ENCODE peak calls at places on chromosome 15, in nine cellular contexts. P, N, F, Y, L, O, W, Q and G are unnamed samples.

GRCh38 chr15:82737975-82738374 is 28.3 kb upstream of the AP3B2 start:
- DNase-seq in P (no peak), L (no peak), O (peak; percentile 15), W (no peak), F (no peak), Y (no peak), N (no peak), Q (peak; percentile 17), G (no peak)

GRCh38 chr15:39455502-39455991 is 125.3 kb upstream of the THBS1 start:
- DNase-seq in N (no peak), F (no peak), O (no peak), P (peak; percentile 46), L (no peak), W (no peak), Y (no peak), Q (peak; percentile 64), G (peak; percentile 9)

GRCh38 chr15:27398631-27399030 is 427.6 kb downstream of the GABRG3 start:
- DNase-seq in Y (no peak), N (no peak), P (no peak), W (no peak), Q (peak; percentile 23), O (no peak), F (no peak), L (no peak), G (no peak)

GRCh38 chr15:67822537-67823370 is 2.6 kb upstream of the SKOR1 start:
- DNase-seq in N (no peak), O (no peak), Y (no peak), F (no peak), L (no peak), Q (no peak), P (no peak), W (no peak), G (no peak)

GRCh38 chr15:77696006-77696631 is 63.4 kb upstream of the LINGO1 start:
- DNase-seq in F (no peak), Q (no peak), O (peak; percentile 13), W (no peak), N (no peak), L (peak; percentile 26), P (no peak), Y (no peak), G (no peak)

GRCh38 chr15:61660579-61660978 is 399.7 kb downstream of the VPS13C start:
- DNase-seq in W (no peak), O (no peak), F (no peak), Y (no peak), L (no peak), Q (no peak), P (no peak), N (no peak), G (no peak)

GRCh38 chr15:80404057-80404718 is at the start of gene ARNT2:
- DNase-seq in L (peak; percentile 42), O (no peak), P (no peak), Q (no peak), F (no peak), W (no peak), N (peak; percentile 16), Y (no peak), G (no peak)

GRCh38 chr15:77497108-77497737 is 76.5 kb downstream of the HMG20A start:
- DNase-seq in P (no peak), N (peak; percentile 84), O (peak; percentile 57), L (peak; percentile 79), Q (no peak), F (no peak), W (no peak), Y (no peak), G (no peak)

GRCh38 chr15:80590772-80591355 is 104.2 kb upstream of the ABHD17C start:
- DNase-seq in Y (no peak), W (no peak), O (no peak), F (no peak), P (no peak), L (no peak), N (no peak), Q (no peak), G (no peak)

GRCh38 chr15:63048986-63049665 is 6.6 kb downstream of the TPM1 start:
- DNase-seq in P (peak; percentile 64), O (no peak), Y (no peak), F (peak; percentile 12), N (peak; percentile 53), Q (peak; percentile 55), W (no peak), L (peak; percentile 59), G (peak; percentile 67)

GRCh38 chr15:26682765-26683164 is 90.1 kb downstream of the GABRB3 start:
- DNase-seq in O (no peak), W (no peak), P (no peak), Y (no peak), F (no peak), Q (no peak), L (no peak), N (no peak), G (no peak)

GRCh38 chr15:75235051-75235673 is 23.0 kb upstream of the GOLGA6C start:
- DNase-seq in Y (no peak), L (no peak), O (no peak), F (no peak), Q (no peak), P (no peak), W (no peak), N (no peak), G (no peak)

GRCh38 chr15:70348581-70349344 is 251.0 kb upstream of the TLE3 start:
- DNase-seq in W (no peak), Y (no peak), N (no peak), O (no peak), P (no peak), F (no peak), Q (peak; percentile 74), L (peak; percentile 44), G (no peak)

GRCh38 chr15:93121089-93121488 is 32.1 kb upstream of the RGMA start:
- DNase-seq in L (no peak), Q (no peak), N (no peak), F (no peak), P (no peak), O (no peak), W (no peak), Y (peak; percentile 7), G (no peak)

GRCh38 chr15:62617741-62618140 is 424.8 kb upstream of the TPM1 start:
- DNase-seq in F (no peak), Q (no peak), P (no peak), O (no peak), L (no peak), Y (no peak), N (no peak), W (no peak), G (no peak)

GRCh38 chr15:45454825-45455224 is 67.7 kb downstream of the SLC30A4 start:
- DNase-seq in O (peak; percentile 94), F (peak; percentile 63), N (peak; percentile 53), L (peak; percentile 59), P (peak; percentile 81), W (peak; percentile 53), Q (peak; percentile 95), Y (no peak), G (peak; percentile 82)

GRCh38 chr15:70523192-70523591 is 240.2 kb downstream of the UACA start:
- DNase-seq in L (no peak), F (no peak), Y (no peak), O (no peak), Q (no peak), P (no peak), N (no peak), W (no peak), G (no peak)

GRCh38 chr15:32729700-32730099 is 11.9 kb downstream of the GREM1 start:
- DNase-seq in F (no peak), N (no peak), O (no peak), P (no peak), Q (no peak), L (no peak), Y (no peak), W (no peak), G (no peak)

GRCh38 chr15:54681578-54681977 is 515.2 kb downstream of the RSL24D1 start:
- DNase-seq in Y (no peak), W (no peak), O (no peak), P (no peak), N (no peak), F (no peak), L (no peak), Q (no peak), G (no peak)

GRCh38 chr15:43514241-43515057 is 3.0 kb upstream of the MAP1A start:
- DNase-seq in Q (no peak), F (no peak), N (peak; percentile 76), P (peak; percentile 35), O (no peak), Y (no peak), L (peak; percentile 59), W (no peak), G (no peak)

GRCh38 chr15:95368211-95368610 is 962.3 kb upstream of the NR2F2 start:
- DNase-seq in F (no peak), O (no peak), Y (no peak), W (no peak), N (peak; percentile 11), Q (no peak), L (peak; percentile 32), P (no peak), G (no peak)

GRCh38 chr15:63843901-63844317 is 10.2 kb upstream of the HERC1 start:
- DNase-seq in Y (no peak), F (no peak), Q (peak; percentile 57), L (no peak), O (no peak), P (no peak), W (no peak), N (no peak), G (no peak)